ENCODE peak calls at places on chromosome 13, in nine cellular contexts. One of them, this sample, is unnamed.

GRCh38 chr13:99600318-99600717 is 99.0 kb downstream of the TM9SF2 start:
- DNase-seq in A549: no peak
- DNase-seq in progenitor cell of endocrine pancreas: no peak
- DNase-seq in fibroblast of pulmonary artery: no peak
- DNase-seq in tibial artery: no peak
- DNase-seq in coronary artery: no peak
- DNase-seq in CD8-positive, alpha-beta T cell: no peak
- DNase-seq in neural crest cell: no peak
- DNase-seq in lower leg skin: no peak
- DNase-seq in this sample: no peak

GRCh38 chr13:92530364-92530763 is 696.2 kb upstream of the GPC6 start:
- DNase-seq in A549: no peak
- DNase-seq in progenitor cell of endocrine pancreas: no peak
- DNase-seq in fibroblast of pulmonary artery: peak; percentile 11
- DNase-seq in tibial artery: no peak
- DNase-seq in coronary artery: no peak
- DNase-seq in CD8-positive, alpha-beta T cell: no peak
- DNase-seq in neural crest cell: no peak
- DNase-seq in lower leg skin: no peak
- DNase-seq in this sample: no peak

GRCh38 chr13:43815204-43815603 is 28.4 kb upstream of the ENOX1 start:
- DNase-seq in A549: no peak
- DNase-seq in progenitor cell of endocrine pancreas: no peak
- DNase-seq in fibroblast of pulmonary artery: peak; percentile 88
- DNase-seq in tibial artery: no peak
- DNase-seq in coronary artery: no peak
- DNase-seq in CD8-positive, alpha-beta T cell: no peak
- DNase-seq in neural crest cell: no peak
- DNase-seq in lower leg skin: no peak
- DNase-seq in this sample: peak; percentile 69

GRCh38 chr13:81539643-81540150 is 1198.8 kb upstream of the SPRY2 start:
- DNase-seq in A549: no peak
- DNase-seq in progenitor cell of endocrine pancreas: no peak
- DNase-seq in fibroblast of pulmonary artery: no peak
- DNase-seq in tibial artery: no peak
- DNase-seq in coronary artery: no peak
- DNase-seq in CD8-positive, alpha-beta T cell: no peak
- DNase-seq in neural crest cell: no peak
- DNase-seq in lower leg skin: no peak
- DNase-seq in this sample: no peak

GRCh38 chr13:110319774-110320509 is 12.9 kb downstream of the COL4A2 start:
- DNase-seq in A549: peak; percentile 62
- DNase-seq in progenitor cell of endocrine pancreas: no peak
- DNase-seq in fibroblast of pulmonary artery: peak; percentile 79
- DNase-seq in tibial artery: peak; percentile 78
- DNase-seq in coronary artery: peak; percentile 81
- DNase-seq in CD8-positive, alpha-beta T cell: no peak
- DNase-seq in neural crest cell: no peak
- DNase-seq in lower leg skin: no peak
- DNase-seq in this sample: peak; percentile 67

GRCh38 chr13:44281252-44282000 is 92.2 kb upstream of the SERP2 start:
- DNase-seq in A549: no peak
- DNase-seq in progenitor cell of endocrine pancreas: no peak
- DNase-seq in fibroblast of pulmonary artery: no peak
- DNase-seq in tibial artery: no peak
- DNase-seq in coronary artery: no peak
- DNase-seq in CD8-positive, alpha-beta T cell: no peak
- DNase-seq in neural crest cell: no peak
- DNase-seq in lower leg skin: no peak
- DNase-seq in this sample: no peak

GRCh38 chr13:97621025-97621424 is 187.1 kb downstream of the RAP2A start:
- DNase-seq in A549: no peak
- DNase-seq in progenitor cell of endocrine pancreas: no peak
- DNase-seq in fibroblast of pulmonary artery: no peak
- DNase-seq in tibial artery: no peak
- DNase-seq in coronary artery: no peak
- DNase-seq in CD8-positive, alpha-beta T cell: no peak
- DNase-seq in neural crest cell: no peak
- DNase-seq in lower leg skin: no peak
- DNase-seq in this sample: no peak

GRCh38 chr13:67437246-67437645 is 207.1 kb upstream of the PCDH9 start:
- DNase-seq in A549: no peak
- DNase-seq in progenitor cell of endocrine pancreas: no peak
- DNase-seq in fibroblast of pulmonary artery: no peak
- DNase-seq in tibial artery: no peak
- DNase-seq in coronary artery: no peak
- DNase-seq in CD8-positive, alpha-beta T cell: no peak
- DNase-seq in neural crest cell: no peak
- DNase-seq in lower leg skin: no peak
- DNase-seq in this sample: no peak

GRCh38 chr13:34467450-34468083 is 474.5 kb upstream of the NBEA start:
- DNase-seq in A549: no peak
- DNase-seq in progenitor cell of endocrine pancreas: no peak
- DNase-seq in fibroblast of pulmonary artery: no peak
- DNase-seq in tibial artery: no peak
- DNase-seq in coronary artery: no peak
- DNase-seq in CD8-positive, alpha-beta T cell: no peak
- DNase-seq in neural crest cell: no peak
- DNase-seq in lower leg skin: no peak
- DNase-seq in this sample: no peak

GRCh38 chr13:109785141-109785891 is 1.1 kb downstream of the IRS2 start:
- DNase-seq in A549: no peak
- DNase-seq in progenitor cell of endocrine pancreas: peak; percentile 41
- DNase-seq in fibroblast of pulmonary artery: peak; percentile 68
- DNase-seq in tibial artery: peak; percentile 77
- DNase-seq in coronary artery: peak; percentile 78
- DNase-seq in CD8-positive, alpha-beta T cell: peak; percentile 53
- DNase-seq in neural crest cell: peak; percentile 36
- DNase-seq in lower leg skin: peak; percentile 32
- DNase-seq in this sample: peak; percentile 42

GRCh38 chr13:97726664-97727235 is 226.7 kb upstream of the IPO5 start:
- DNase-seq in A549: no peak
- DNase-seq in progenitor cell of endocrine pancreas: no peak
- DNase-seq in fibroblast of pulmonary artery: peak; percentile 94
- DNase-seq in tibial artery: no peak
- DNase-seq in coronary artery: no peak
- DNase-seq in CD8-positive, alpha-beta T cell: no peak
- DNase-seq in neural crest cell: no peak
- DNase-seq in lower leg skin: no peak
- DNase-seq in this sample: no peak

DNA sequence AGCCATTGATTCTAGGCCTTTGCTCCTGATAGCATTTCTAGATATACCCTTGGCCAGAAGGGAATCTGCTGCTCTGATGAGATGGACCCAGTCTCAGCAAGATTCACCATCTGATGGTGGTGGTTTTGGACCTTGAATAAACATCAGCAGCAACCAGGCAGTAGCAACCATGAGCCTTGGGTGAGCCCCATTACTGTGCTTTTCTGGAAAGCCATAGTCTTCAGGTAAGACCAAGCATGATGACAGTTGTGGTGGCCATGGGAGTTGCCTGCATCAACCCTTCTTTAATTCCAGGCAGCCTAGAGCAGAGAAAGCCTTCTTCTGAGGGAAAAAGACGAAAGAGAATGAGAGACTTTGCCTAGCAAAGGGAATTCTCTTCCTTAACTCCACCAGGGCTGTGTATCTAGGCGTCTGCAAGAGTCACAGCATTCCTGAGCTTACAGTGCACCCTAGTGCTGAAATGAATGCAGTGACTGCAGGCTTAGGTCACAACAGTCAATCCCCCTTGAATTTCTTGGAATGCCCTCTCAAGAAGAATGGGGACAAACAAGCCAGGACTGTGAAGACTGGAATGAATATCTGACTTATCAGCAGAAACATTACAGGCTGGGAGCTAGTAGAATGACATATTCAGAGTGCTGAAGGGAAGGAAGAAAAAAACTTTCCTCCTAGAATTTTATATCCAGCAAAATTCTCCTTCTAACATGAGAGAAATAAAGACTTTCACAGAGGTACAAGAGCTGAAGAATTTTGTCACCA is 942.4 kb upstream of the PCDH20 start:
- DNase-seq in A549: peak; percentile 6
- DNase-seq in progenitor cell of endocrine pancreas: peak; percentile 24
- DNase-seq in fibroblast of pulmonary artery: peak; percentile 63
- DNase-seq in tibial artery: no peak
- DNase-seq in coronary artery: no peak
- DNase-seq in CD8-positive, alpha-beta T cell: no peak
- DNase-seq in neural crest cell: peak; percentile 13
- DNase-seq in lower leg skin: no peak
- DNase-seq in this sample: peak; percentile 12
- TF ChIP-seq CTCF in A549: peak; percentile 36
- TF ChIP-seq CTCF in progenitor cell of endocrine pancreas: peak; percentile 73
- TF ChIP-seq CTCF in fibroblast of pulmonary artery: peak; percentile 52
- TF ChIP-seq CTCF in tibial artery: no peak
- TF ChIP-seq CTCF in coronary artery: no peak
- TF ChIP-seq CTCF in CD8-positive, alpha-beta T cell: no peak
- TF ChIP-seq CTCF in neural crest cell: peak; percentile 76
- TF ChIP-seq CTCF in lower leg skin: no peak
- TF ChIP-seq CTCF in this sample: peak; percentile 82

DNA sequence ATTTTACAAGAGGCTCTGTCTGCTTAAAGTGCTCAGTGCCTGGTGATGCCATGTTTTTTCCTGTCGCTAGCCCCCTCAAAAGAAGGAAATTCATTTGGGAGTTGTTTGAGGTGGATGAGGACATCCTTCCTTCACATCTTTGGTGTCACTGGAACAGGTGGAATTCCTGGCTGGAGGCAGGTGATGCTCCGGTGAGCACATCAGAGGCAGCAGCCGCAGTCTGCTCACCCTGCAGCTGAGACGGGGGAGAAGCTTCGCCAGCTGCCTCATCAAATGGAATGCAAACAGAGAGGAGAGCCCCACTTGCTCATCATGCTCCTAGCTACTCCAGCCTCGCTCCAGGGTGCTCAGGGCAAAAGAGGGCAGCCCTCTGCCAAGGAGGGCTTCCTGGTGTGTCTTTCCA is 74.1 kb upstream of the UBL3 start:
- DNase-seq in A549: peak; percentile 35
- DNase-seq in progenitor cell of endocrine pancreas: no peak
- DNase-seq in fibroblast of pulmonary artery: peak; percentile 15
- DNase-seq in tibial artery: no peak
- DNase-seq in coronary artery: no peak
- DNase-seq in CD8-positive, alpha-beta T cell: no peak
- DNase-seq in neural crest cell: no peak
- DNase-seq in lower leg skin: no peak
- DNase-seq in this sample: peak; percentile 61
- TF ChIP-seq CTCF in A549: no peak
- TF ChIP-seq CTCF in progenitor cell of endocrine pancreas: peak; percentile 0
- TF ChIP-seq CTCF in fibroblast of pulmonary artery: no peak
- TF ChIP-seq CTCF in tibial artery: no peak
- TF ChIP-seq CTCF in coronary artery: no peak
- TF ChIP-seq CTCF in CD8-positive, alpha-beta T cell: no peak
- TF ChIP-seq CTCF in neural crest cell: peak; percentile 27
- TF ChIP-seq CTCF in lower leg skin: no peak
- TF ChIP-seq CTCF in this sample: no peak

GRCh38 chr13:113967729-113968462 is 6.0 kb downstream of the C13orf46 start:
- DNase-seq in A549: no peak
- DNase-seq in progenitor cell of endocrine pancreas: no peak
- DNase-seq in fibroblast of pulmonary artery: no peak
- DNase-seq in tibial artery: no peak
- DNase-seq in coronary artery: no peak
- DNase-seq in CD8-positive, alpha-beta T cell: peak; percentile 4
- DNase-seq in neural crest cell: no peak
- DNase-seq in lower leg skin: no peak
- DNase-seq in this sample: no peak

GRCh38 chr13:113969311-113969972 is 4.4 kb downstream of the C13orf46 start:
- DNase-seq in A549: no peak
- DNase-seq in progenitor cell of endocrine pancreas: no peak
- DNase-seq in fibroblast of pulmonary artery: no peak
- DNase-seq in tibial artery: peak; percentile 55
- DNase-seq in coronary artery: no peak
- DNase-seq in CD8-positive, alpha-beta T cell: peak; percentile 18
- DNase-seq in neural crest cell: no peak
- DNase-seq in lower leg skin: no peak
- DNase-seq in this sample: no peak

GRCh38 chr13:113969973-113970611 is 3.8 kb downstream of the C13orf46 start:
- DNase-seq in A549: no peak
- DNase-seq in progenitor cell of endocrine pancreas: no peak
- DNase-seq in fibroblast of pulmonary artery: no peak
- DNase-seq in tibial artery: peak; percentile 63
- DNase-seq in coronary artery: no peak
- DNase-seq in CD8-positive, alpha-beta T cell: no peak
- DNase-seq in neural crest cell: no peak
- DNase-seq in lower leg skin: no peak
- DNase-seq in this sample: no peak

GRCh38 chr13:113967206-113967720 is 6.6 kb downstream of the C13orf46 start:
- DNase-seq in A549: no peak
- DNase-seq in progenitor cell of endocrine pancreas: no peak
- DNase-seq in fibroblast of pulmonary artery: no peak
- DNase-seq in tibial artery: no peak
- DNase-seq in coronary artery: no peak
- DNase-seq in CD8-positive, alpha-beta T cell: peak; percentile 2
- DNase-seq in neural crest cell: no peak
- DNase-seq in lower leg skin: no peak
- DNase-seq in this sample: no peak

DNA sequence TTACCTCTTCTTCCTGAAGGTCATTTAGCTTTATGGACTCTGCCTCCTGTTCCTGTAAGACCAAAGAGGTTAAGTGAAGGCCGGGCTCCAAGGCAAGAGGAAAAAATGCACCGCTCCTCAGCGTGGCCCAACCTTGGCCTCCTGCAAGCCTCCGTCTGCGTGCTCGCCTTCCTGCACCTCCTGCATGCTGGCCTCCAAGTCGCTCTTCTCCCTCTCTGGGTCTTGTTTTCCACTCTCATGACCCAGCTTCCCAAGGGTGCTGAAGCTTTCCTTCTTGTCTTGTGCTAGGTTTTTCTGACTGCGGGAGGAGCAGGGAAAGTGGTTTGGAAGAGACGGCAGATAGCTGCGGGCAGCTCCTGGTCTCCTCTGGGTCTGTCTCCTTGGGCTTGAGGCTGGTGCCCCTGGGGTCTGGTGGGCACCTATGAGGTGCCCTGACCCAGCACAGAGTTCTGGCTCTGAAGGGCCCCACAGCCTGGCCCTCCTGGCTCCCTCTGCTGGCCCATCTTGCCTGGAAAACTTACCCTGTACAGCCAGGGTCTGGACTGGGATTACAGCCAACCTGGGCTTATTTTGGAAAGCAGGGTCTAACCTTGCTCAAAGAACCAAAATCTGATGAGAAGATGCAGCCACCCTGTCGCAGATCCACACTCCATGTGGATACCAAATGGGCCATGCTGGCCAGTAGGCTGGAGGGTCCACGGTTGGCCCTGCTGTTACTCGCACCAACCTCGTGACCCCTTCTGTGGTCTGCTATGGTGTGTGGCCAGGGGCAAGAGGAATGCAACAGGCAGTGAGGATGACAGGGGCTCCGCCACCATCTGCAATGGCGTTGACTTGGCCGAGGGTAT is 5.2 kb downstream of the C13orf46 start:
- DNase-seq in A549: no peak
- DNase-seq in progenitor cell of endocrine pancreas: no peak
- DNase-seq in fibroblast of pulmonary artery: no peak
- DNase-seq in tibial artery: no peak
- DNase-seq in coronary artery: no peak
- DNase-seq in CD8-positive, alpha-beta T cell: peak; percentile 7
- DNase-seq in neural crest cell: no peak
- DNase-seq in lower leg skin: no peak
- DNase-seq in this sample: no peak
- TF ChIP-seq CTCF in A549: no peak
- TF ChIP-seq CTCF in progenitor cell of endocrine pancreas: no peak
- TF ChIP-seq CTCF in fibroblast of pulmonary artery: no peak
- TF ChIP-seq CTCF in tibial artery: no peak
- TF ChIP-seq CTCF in coronary artery: no peak
- TF ChIP-seq CTCF in CD8-positive, alpha-beta T cell: no peak
- TF ChIP-seq CTCF in neural crest cell: no peak
- TF ChIP-seq CTCF in lower leg skin: no peak
- TF ChIP-seq CTCF in this sample: peak; percentile 22

GRCh38 chr13:40682449-40683240 is 16.2 kb upstream of the FOXO1 start:
- DNase-seq in A549: no peak
- DNase-seq in progenitor cell of endocrine pancreas: no peak
- DNase-seq in fibroblast of pulmonary artery: no peak
- DNase-seq in tibial artery: no peak
- DNase-seq in coronary artery: no peak
- DNase-seq in CD8-positive, alpha-beta T cell: no peak
- DNase-seq in neural crest cell: no peak
- DNase-seq in lower leg skin: no peak
- DNase-seq in this sample: no peak
- TF ChIP-seq CTCF in A549: peak; percentile 50
- TF ChIP-seq CTCF in progenitor cell of endocrine pancreas: peak; percentile 78
- TF ChIP-seq CTCF in fibroblast of pulmonary artery: peak; percentile 43
- TF ChIP-seq CTCF in tibial artery: peak; percentile 61
- TF ChIP-seq CTCF in coronary artery: peak; percentile 52
- TF ChIP-seq CTCF in CD8-positive, alpha-beta T cell: peak; percentile 87
- TF ChIP-seq CTCF in neural crest cell: peak; percentile 86
- TF ChIP-seq CTCF in lower leg skin: no peak
- TF ChIP-seq CTCF in this sample: no peak